ENCODE peak calls at places on chromosomes 2 and 18, in four cellular contexts. U is A549, R is uterus, C is heart left ventricle. B is an unnamed sample.

GRCh38 chr2:74741076-74741460 is 87.0 kb downstream of the SEMA4F start:
- DNase-seq in U (no peak), C (no peak), R (no peak), B (no peak)

GRCh38 chr2:3246928-3247714 is 130.5 kb downstream of the EIPR1 start:
- DNase-seq in U (no peak), R (no peak), C (no peak), B (no peak)

GRCh38 chr2:196422361-196422760 is 217.2 kb upstream of the CCDC150 start:
- DNase-seq in C (no peak), R (no peak), U (no peak), B (no peak)

GRCh38 chr2:27209621-27210401 is 2.0 kb upstream of the ATRAID start:
- DNase-seq in C (no peak), R (no peak), U (no peak), B (no peak)

GRCh38 chr2:181607629-181608627 is 49.0 kb downstream of the CERKL start:
- DNase-seq in C (no peak), U (no peak), R (no peak), B (no peak)

GRCh38 chr18:10419420-10420103 is 34.9 kb upstream of the APCDD1 start:
- DNase-seq in C (no peak), R (no peak), U (no peak), B (no peak)

GRCh38 chr2:182946949-182947348 is 80.5 kb upstream of the FRZB start:
- DNase-seq in C (no peak), U (no peak), R (no peak), B (no peak)

GRCh38 chr2:5696741-5697521 is 4.7 kb downstream of the SOX11 start:
- DNase-seq in C (no peak), U (no peak), R (no peak), B (no peak)

GRCh38 chr2:12397861-12398260 is 318.9 kb upstream of the TRIB2 start:
- DNase-seq in C (no peak), U (no peak), R (no peak), B (no peak)

GRCh38 chr2:52862801-52863200 is 904.8 kb upstream of the CHAC2 start:
- DNase-seq in U (peak), R (no peak), C (no peak), B (no peak)

DNA sequence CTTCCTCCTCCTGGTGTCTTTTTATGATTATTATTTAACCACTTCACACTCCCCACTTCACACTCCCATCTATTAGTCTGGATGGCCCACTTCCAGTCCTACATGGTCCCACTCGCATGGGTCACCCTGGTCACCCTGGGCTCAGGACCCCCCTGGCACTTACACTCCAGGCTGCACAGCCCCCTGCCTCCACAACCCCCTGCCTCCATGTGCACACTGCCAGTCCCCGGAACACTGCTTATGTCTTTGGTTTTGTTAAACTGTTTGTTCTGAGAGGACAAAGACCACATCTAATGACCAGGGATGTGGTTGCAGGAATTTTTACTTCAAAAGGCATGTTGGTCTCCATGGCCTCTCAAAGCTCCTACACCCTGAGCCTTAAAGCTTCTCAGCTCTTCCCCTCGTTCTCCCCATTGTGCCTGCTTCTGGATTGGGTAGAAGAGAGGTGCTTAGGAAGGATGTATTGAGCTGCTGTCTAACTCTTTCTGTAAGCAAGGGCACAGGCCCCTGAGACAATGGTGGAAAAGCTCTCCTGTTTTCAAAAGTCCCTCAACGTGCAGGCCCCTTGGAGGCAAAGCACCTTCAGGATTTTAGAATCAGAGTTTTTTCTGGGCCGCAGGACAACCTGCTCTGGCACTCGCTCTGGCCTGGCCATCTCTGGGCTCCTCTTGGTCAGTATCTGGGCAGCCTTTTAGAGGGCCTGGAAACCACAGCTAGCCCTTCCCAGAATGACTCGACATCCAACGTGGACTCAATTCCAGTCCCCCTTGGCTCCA is 150.0 kb upstream of the HAAO start:
- DNase-seq in U (no peak), R (no peak), C (peak), B (no peak)
- TF ChIP-seq POLR2A in U (no peak), R (no peak), C (no peak), B (no peak)

DNA sequence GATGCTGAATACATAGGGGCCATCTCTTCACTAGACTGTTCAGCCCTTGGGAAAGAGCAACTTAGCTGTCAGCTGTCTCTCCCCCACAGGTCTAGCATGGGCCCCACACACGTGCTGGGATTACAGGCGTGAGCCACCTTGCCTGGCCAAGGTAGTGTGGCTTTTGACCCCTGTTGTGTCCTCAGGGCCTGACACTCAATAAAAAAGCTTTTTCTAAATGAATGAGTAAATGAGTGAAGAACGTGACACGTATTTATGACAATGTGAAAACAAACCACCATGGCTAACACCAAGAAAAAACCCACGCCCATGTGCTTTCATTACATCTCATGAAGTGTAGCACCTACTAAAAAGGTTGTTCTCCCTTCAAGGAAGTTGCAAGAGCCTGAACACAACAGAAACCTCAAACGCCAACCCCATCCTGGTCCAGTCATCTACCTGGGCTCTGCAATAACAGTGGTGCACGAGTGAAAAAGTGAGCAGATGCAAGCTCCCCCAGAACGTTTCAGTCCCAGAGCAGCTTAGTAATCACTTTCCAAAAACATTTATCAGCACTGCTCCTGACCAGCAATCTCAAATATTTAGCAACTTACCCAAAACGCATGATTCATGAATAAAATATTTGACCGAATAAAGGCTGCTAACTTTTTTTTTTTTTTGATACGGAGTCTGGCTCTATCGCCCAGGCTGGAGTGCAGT is 3.4 kb downstream of the WDFY1 start:
- DNase-seq in C (no peak), R (no peak), U (peak), B (no peak)
- TF ChIP-seq POLR2A in C (no peak), R (no peak), U (no peak), B (no peak)

GRCh38 chr2:71693286-71694270 is 240.2 kb downstream of the DYSF start:
- DNase-seq in R (no peak), C (peak), U (no peak), B (no peak)

GRCh38 chr2:71692621-71693277 is 239.4 kb downstream of the DYSF start:
- DNase-seq in R (no peak), C (no peak), U (no peak), B (no peak)

GRCh38 chr2:71690876-71691275 is 237.5 kb downstream of the DYSF start:
- DNase-seq in C (no peak), R (no peak), U (no peak), B (no peak)

GRCh38 chr2:71690231-71690834 is 237.0 kb downstream of the DYSF start:
- DNase-seq in R (no peak), U (no peak), C (peak), B (no peak)

GRCh38 chr2:71691747-71692455 is 238.5 kb downstream of the DYSF start:
- DNase-seq in U (no peak), C (no peak), R (no peak), B (no peak)
- TF ChIP-seq POLR2A in U (no peak), C (no peak), R (no peak), B (no peak)

DNA sequence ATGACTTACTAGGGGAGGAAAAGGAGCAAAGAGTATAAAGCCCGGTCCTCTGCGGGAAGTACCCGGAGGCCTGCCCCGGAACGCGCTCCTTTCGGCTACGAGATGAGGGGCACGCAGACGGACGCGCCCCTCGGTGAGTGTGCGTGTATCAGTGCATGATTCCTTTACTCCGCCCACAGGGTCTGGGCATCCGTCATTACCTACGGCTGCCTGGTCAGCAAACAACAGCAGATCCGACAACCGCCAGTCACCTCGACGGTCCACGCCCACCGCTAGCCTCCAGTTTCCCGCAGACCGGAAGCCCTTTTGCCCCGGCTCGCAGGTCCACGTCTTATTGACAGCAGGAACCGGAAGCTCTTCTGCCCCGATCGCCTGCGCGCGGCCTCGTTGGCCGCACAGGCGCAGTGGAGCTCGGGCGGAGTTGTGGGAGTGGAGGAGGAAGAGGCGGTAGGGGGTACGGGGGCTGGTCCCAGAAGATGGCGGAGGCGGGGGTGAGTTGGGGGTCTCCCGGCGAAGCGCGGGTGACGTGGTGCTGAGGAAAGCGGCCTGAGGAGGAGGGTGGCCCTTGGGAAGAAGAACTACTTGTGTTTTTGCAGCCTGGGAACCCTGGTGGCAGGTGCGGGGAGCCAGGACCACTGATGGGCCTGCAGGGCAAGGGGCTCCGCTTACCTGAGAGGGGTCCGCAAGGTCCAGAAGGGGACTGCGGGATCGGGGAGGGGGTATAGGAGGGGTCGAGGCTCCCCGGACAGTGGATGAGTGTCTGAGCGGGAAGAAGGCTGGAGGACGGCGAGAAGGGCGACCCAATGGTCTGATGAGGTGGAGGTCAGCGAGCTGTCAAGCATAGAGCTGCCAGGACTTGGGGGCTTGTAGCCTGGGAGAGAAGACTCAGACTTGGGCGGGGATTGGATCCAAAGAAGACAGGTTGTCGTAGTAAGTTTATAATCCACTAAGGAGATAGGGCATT is at the start of gene INSIG2:
- DNase-seq in R (peak), U (peak), C (peak), B (peak)
- TF ChIP-seq POLR2A in R (peak), U (peak), C (no peak), B (no peak)

B was measured in upper lobe of left lung.